ENCODE peak calls at places on chromosomes 7 and 10, in nine cellular contexts. One of them, this sample, is unnamed.
A peak's percentile ranks its signal among the peaks of the same experiment; 100 is the strongest.

GRCh38 chr7:4198301-4198700 is 483.8 kb upstream of the FOXK1 start:
- DNase-seq in mammary epithelial cell: no peak
- DNase-seq in hepatocyte: no peak
- DNase-seq in fibroblast of lung: no peak
- DNase-seq in PC-9: no peak
- DNase-seq in GM23248: no peak
- DNase-seq in Karpas-422: no peak
- DNase-seq in neural progenitor cell: no peak
- DNase-seq in GM23338: no peak
- DNase-seq in this sample: no peak

GRCh38 chr7:127782550-127783266 is 130.7 kb downstream of the SND1 start:
- DNase-seq in mammary epithelial cell: no peak
- DNase-seq in GM23338: no peak
- DNase-seq in hepatocyte: no peak
- DNase-seq in PC-9: no peak
- DNase-seq in fibroblast of lung: peak; percentile 49
- DNase-seq in GM23248: peak; percentile 53
- DNase-seq in neural progenitor cell: no peak
- DNase-seq in Karpas-422: peak; percentile 85
- DNase-seq in this sample: no peak

GRCh38 chr10:43373461-43373860 is 2.0 kb downstream of the FXYD4 start:
- DNase-seq in Karpas-422: no peak
- DNase-seq in fibroblast of lung: no peak
- DNase-seq in GM23338: no peak
- DNase-seq in PC-9: no peak
- DNase-seq in hepatocyte: no peak
- DNase-seq in mammary epithelial cell: no peak
- DNase-seq in GM23248: no peak
- DNase-seq in neural progenitor cell: no peak
- DNase-seq in this sample: no peak

GRCh38 chr7:142298009-142298408 is 40.2 kb upstream of the PRSS58 start:
- DNase-seq in hepatocyte: peak; percentile 23
- DNase-seq in Karpas-422: no peak
- DNase-seq in mammary epithelial cell: peak; percentile 15
- DNase-seq in GM23338: peak; percentile 88
- DNase-seq in fibroblast of lung: no peak
- DNase-seq in neural progenitor cell: peak; percentile 68
- DNase-seq in GM23248: peak; percentile 49
- DNase-seq in PC-9: no peak
- DNase-seq in this sample: peak; percentile 58

GRCh38 chr7:110762514-110762913 is 328.4 kb upstream of the LRRN3 start:
- DNase-seq in neural progenitor cell: no peak
- DNase-seq in mammary epithelial cell: no peak
- DNase-seq in fibroblast of lung: peak; percentile 42
- DNase-seq in Karpas-422: no peak
- DNase-seq in GM23338: no peak
- DNase-seq in GM23248: no peak
- DNase-seq in PC-9: no peak
- DNase-seq in hepatocyte: peak; percentile 9
- DNase-seq in this sample: peak; percentile 26

GRCh38 chr10:76881477-76882220 is 756.0 kb downstream of the KCNMA1 start:
- DNase-seq in GM23248: peak; percentile 63
- DNase-seq in neural progenitor cell: no peak
- DNase-seq in GM23338: no peak
- DNase-seq in fibroblast of lung: peak; percentile 59
- DNase-seq in PC-9: no peak
- DNase-seq in hepatocyte: no peak
- DNase-seq in mammary epithelial cell: peak; percentile 9
- DNase-seq in Karpas-422: no peak
- DNase-seq in this sample: peak; percentile 47

GRCh38 chr7:7969306-7970112 is 913 bp downstream of the GLCCI1 start:
- DNase-seq in hepatocyte: peak; percentile 62
- DNase-seq in fibroblast of lung: peak; percentile 46
- DNase-seq in Karpas-422: peak; percentile 74
- DNase-seq in GM23338: peak; percentile 54
- DNase-seq in neural progenitor cell: peak; percentile 61
- DNase-seq in GM23248: peak; percentile 63
- DNase-seq in PC-9: peak; percentile 42
- DNase-seq in mammary epithelial cell: peak; percentile 53
- DNase-seq in this sample: peak; percentile 86

GRCh38 chr7:95536656-95537311 is 51.0 kb downstream of the ASB4 start:
- DNase-seq in GM23338: no peak
- DNase-seq in GM23248: no peak
- DNase-seq in fibroblast of lung: no peak
- DNase-seq in neural progenitor cell: no peak
- DNase-seq in PC-9: no peak
- DNase-seq in Karpas-422: no peak
- DNase-seq in mammary epithelial cell: no peak
- DNase-seq in hepatocyte: peak; percentile 37
- DNase-seq in this sample: no peak

GRCh38 chr7:73567140-73567539 is 9.7 kb upstream of the BCL7B start:
- DNase-seq in GM23248: no peak
- DNase-seq in fibroblast of lung: no peak
- DNase-seq in neural progenitor cell: no peak
- DNase-seq in GM23338: no peak
- DNase-seq in PC-9: no peak
- DNase-seq in Karpas-422: no peak
- DNase-seq in mammary epithelial cell: no peak
- DNase-seq in hepatocyte: no peak
- DNase-seq in this sample: no peak

GRCh38 chr7:73570521-73570920 is 7.9 kb downstream of the TBL2 start:
- DNase-seq in hepatocyte: no peak
- DNase-seq in mammary epithelial cell: no peak
- DNase-seq in neural progenitor cell: no peak
- DNase-seq in GM23248: no peak
- DNase-seq in GM23338: no peak
- DNase-seq in fibroblast of lung: no peak
- DNase-seq in PC-9: no peak
- DNase-seq in Karpas-422: no peak
- DNase-seq in this sample: peak; percentile 37

GRCh38 chr7:73567701-73568685 is 10.4 kb downstream of the TBL2 start:
- DNase-seq in fibroblast of lung: no peak
- DNase-seq in hepatocyte: no peak
- DNase-seq in mammary epithelial cell: peak; percentile 14
- DNase-seq in PC-9: no peak
- DNase-seq in neural progenitor cell: no peak
- DNase-seq in Karpas-422: no peak
- DNase-seq in GM23248: no peak
- DNase-seq in GM23338: no peak
- DNase-seq in this sample: no peak

GRCh38 chr7:73569042-73569608 is 9.3 kb downstream of the TBL2 start:
- DNase-seq in GM23338: no peak
- DNase-seq in GM23248: no peak
- DNase-seq in fibroblast of lung: no peak
- DNase-seq in PC-9: no peak
- DNase-seq in mammary epithelial cell: no peak
- DNase-seq in hepatocyte: no peak
- DNase-seq in Karpas-422: no peak
- DNase-seq in neural progenitor cell: no peak
- DNase-seq in this sample: no peak

DNA sequence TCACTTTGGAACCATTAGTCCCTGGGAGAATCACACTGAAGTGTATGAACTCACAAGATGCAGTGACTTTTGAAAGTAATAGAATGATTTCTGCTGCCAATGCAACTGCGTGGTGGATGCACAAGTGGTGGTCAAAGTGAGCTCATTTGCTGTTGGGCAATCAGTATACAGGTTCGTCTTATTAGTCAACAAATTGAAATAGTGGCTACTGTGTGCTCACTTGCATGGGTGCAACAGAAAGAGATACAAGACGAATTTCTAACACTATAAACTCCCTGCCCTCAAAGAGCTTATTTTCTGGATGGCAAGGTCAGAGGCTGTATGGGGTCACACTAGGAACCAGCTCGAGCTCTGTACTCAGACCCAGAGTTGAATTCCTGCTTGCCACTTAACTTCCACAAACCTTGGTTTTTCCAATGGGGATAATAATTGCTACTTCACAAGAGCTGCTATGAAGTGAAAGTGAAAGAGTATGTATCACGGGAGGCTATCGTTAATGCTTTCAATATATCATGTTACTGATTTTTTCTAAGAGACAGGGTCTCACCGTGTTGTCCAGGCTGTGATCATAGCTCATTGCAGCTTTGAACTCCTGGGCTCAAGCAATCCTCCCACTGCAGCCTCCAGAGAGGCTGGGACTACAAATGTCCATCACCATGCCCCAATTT is 8.3 kb upstream of the BCL7B start:
- DNase-seq in Karpas-422: no peak
- DNase-seq in GM23338: no peak
- DNase-seq in fibroblast of lung: no peak
- DNase-seq in PC-9: no peak
- DNase-seq in GM23248: peak; percentile 43
- DNase-seq in mammary epithelial cell: no peak
- DNase-seq in neural progenitor cell: no peak
- DNase-seq in hepatocyte: no peak
- DNase-seq in this sample: no peak
- H3K4me3 ChIP-seq in Karpas-422: peak overlapping the region; percentile 6
- H3K4me3 ChIP-seq in GM23338: no peak overlapping the region
- H3K4me3 ChIP-seq in fibroblast of lung: no peak overlapping the region
- H3K4me3 ChIP-seq in PC-9: no peak overlapping the region
- H3K4me3 ChIP-seq in GM23248: peak overlapping the region; percentile 28
- H3K4me3 ChIP-seq in mammary epithelial cell: no peak overlapping the region
- H3K4me3 ChIP-seq in neural progenitor cell: no peak overlapping the region
- H3K4me3 ChIP-seq in hepatocyte: no peak overlapping the region
- H3K4me3 ChIP-seq in this sample: peak overlapping the region; percentile 66

DNA sequence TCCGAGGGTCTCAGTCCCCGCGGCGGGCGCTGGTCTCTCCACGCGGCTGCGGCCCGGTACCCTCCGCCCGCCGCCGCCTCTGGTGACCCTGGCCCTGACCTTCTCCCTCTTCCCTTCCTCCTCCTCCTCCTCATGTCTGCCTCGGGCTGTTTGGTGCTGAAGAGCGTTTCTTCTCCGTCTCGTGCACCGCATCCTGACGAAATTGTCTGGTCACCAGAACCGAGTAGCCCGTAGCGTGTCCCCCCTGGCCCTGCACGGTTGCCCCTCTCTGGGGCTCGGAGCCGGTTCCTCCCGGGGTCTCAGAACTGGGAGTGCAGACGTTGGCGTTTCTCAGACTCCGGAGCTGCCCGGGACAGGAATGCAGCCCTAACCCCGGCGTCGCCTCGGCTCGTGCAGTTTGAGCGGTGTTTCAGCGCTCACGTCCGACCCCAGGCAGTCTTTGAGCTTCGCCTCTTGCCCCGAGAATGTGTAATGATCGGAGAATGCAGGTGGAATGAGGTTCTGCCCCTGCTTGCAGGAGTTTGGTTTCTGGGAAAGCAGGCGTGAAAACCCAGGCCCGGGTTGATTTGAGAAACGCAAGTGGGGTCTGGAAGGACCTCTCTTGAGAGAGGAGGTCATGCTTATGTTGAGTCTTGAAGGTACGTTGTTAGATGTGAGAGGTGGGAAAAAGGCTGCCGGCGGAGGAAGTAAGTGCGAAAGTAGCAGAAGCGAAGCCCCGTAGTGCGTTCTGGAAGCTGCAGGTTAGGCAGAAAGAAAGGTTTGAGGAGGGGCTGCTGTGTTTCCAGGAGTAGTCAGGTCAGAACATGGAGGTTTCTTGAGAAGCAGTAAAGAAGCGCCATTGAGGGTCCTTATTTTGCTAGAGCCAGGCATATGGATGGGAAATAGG is 743 bp downstream of the RBM17 start:
- DNase-seq in neural progenitor cell: peak; percentile 76
- DNase-seq in mammary epithelial cell: peak; percentile 61
- DNase-seq in Karpas-422: peak; percentile 73
- DNase-seq in hepatocyte: peak; percentile 50
- DNase-seq in PC-9: peak; percentile 39
- DNase-seq in fibroblast of lung: no peak
- DNase-seq in GM23248: peak; percentile 64
- DNase-seq in GM23338: peak; percentile 60
- DNase-seq in this sample: no peak
- H2AFZ ChIP-seq in neural progenitor cell: peak overlapping the region; percentile 27
- H2AFZ ChIP-seq in mammary epithelial cell: peak overlapping the region; percentile 73
- H2AFZ ChIP-seq in Karpas-422: no peak overlapping the region
- H2AFZ ChIP-seq in hepatocyte: peak overlapping the region; percentile 59
- H2AFZ ChIP-seq in PC-9: peak overlapping the region; percentile 67
- H2AFZ ChIP-seq in fibroblast of lung: no peak overlapping the region
- H2AFZ ChIP-seq in GM23248: peak overlapping the region; percentile 2
- H2AFZ ChIP-seq in GM23338: no peak overlapping the region
- H2AFZ ChIP-seq in this sample: peak overlapping the region; percentile 82

GRCh38 chr10:113034008-113034407 is 84.0 kb downstream of the TCF7L2 start:
- DNase-seq in PC-9: no peak
- DNase-seq in hepatocyte: no peak
- DNase-seq in fibroblast of lung: no peak
- DNase-seq in GM23338: no peak
- DNase-seq in GM23248: no peak
- DNase-seq in mammary epithelial cell: no peak
- DNase-seq in neural progenitor cell: no peak
- DNase-seq in Karpas-422: no peak
- DNase-seq in this sample: no peak
- H3K79me2 ChIP-seq in PC-9: no peaks in the 10 kb centered on the region
- H3K79me2 ChIP-seq in hepatocyte: peaks cover 97% of the 10 kb centered on the region
- H3K79me2 ChIP-seq in fibroblast of lung: peaks cover 8% of the 10 kb centered on the region
- H3K79me2 ChIP-seq in GM23338: peaks cover 100% of the 10 kb centered on the region
- H3K79me2 ChIP-seq in GM23248: peaks cover 100% of the 10 kb centered on the region
- H3K79me2 ChIP-seq in mammary epithelial cell: peaks cover 69% of the 10 kb centered on the region
- H3K79me2 ChIP-seq in neural progenitor cell: peaks cover 100% of the 10 kb centered on the region
- H3K79me2 ChIP-seq in Karpas-422: no peaks in the 10 kb centered on the region
- H3K79me2 ChIP-seq in this sample: peaks cover 46% of the 10 kb centered on the region

GRCh38 chr7:16644624-16644986 is 949 bp downstream of the ANKMY2 start:
- DNase-seq in PC-9: peak; percentile 56
- DNase-seq in GM23338: no peak
- DNase-seq in mammary epithelial cell: peak; percentile 46
- DNase-seq in Karpas-422: peak; percentile 90
- DNase-seq in hepatocyte: peak; percentile 62
- DNase-seq in neural progenitor cell: peak; percentile 49
- DNase-seq in fibroblast of lung: peak; percentile 50
- DNase-seq in GM23248: peak; percentile 81
- DNase-seq in this sample: peak; percentile 85
- H3K4me3 ChIP-seq in PC-9: peak overlapping the region; percentile 77
- H3K4me3 ChIP-seq in GM23338: peak overlapping the region; percentile 88
- H3K4me3 ChIP-seq in mammary epithelial cell: peak overlapping the region; percentile 67
- H3K4me3 ChIP-seq in Karpas-422: peak overlapping the region; percentile 90
- H3K4me3 ChIP-seq in hepatocyte: peak overlapping the region; percentile 54
- H3K4me3 ChIP-seq in neural progenitor cell: peak overlapping the region; percentile 95
- H3K4me3 ChIP-seq in fibroblast of lung: peak overlapping the region; percentile 82
- H3K4me3 ChIP-seq in GM23248: peak overlapping the region; percentile 96
- H3K4me3 ChIP-seq in this sample: peak overlapping the region; percentile 91

DNA sequence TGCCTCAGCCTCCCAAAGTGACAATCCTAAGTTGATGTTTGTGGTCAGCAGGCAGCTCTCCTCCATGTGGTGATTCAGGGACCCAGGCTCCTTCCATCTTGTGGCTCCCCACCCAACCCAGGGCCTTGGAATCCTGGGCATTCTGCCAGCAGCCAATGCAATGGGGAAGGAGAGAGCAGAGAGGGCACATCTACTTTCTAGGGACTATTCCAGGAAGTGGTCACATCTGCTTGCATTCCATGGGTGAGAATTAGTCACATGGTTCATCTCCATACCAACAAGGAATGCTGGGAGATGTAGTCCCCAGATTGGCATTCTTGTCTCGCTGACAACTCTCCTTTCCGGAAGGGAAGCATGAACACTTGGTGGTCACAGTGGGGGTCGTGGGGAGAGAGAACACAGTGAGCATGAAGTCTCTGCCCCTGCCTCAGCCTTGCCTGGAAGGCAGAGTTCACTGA is 9.9 kb upstream of the SRRM3 start:
- DNase-seq in mammary epithelial cell: peak; percentile 32
- DNase-seq in hepatocyte: peak; percentile 18
- DNase-seq in fibroblast of lung: peak; percentile 27
- DNase-seq in neural progenitor cell: peak; percentile 67
- DNase-seq in GM23338: peak; percentile 93
- DNase-seq in GM23248: peak; percentile 35
- DNase-seq in Karpas-422: peak; percentile 65
- DNase-seq in PC-9: peak; percentile 22
- DNase-seq in this sample: peak; percentile 66
- H2AFZ ChIP-seq in mammary epithelial cell: no peak overlapping the region
- H2AFZ ChIP-seq in hepatocyte: no peak overlapping the region
- H2AFZ ChIP-seq in fibroblast of lung: no peak overlapping the region
- H2AFZ ChIP-seq in neural progenitor cell: peak overlapping the region; percentile 79
- H2AFZ ChIP-seq in GM23338: no peak overlapping the region
- H2AFZ ChIP-seq in GM23248: no peak overlapping the region
- H2AFZ ChIP-seq in Karpas-422: no peak overlapping the region
- H2AFZ ChIP-seq in PC-9: no peak overlapping the region
- H2AFZ ChIP-seq in this sample: no peak overlapping the region

This sample was measured in osteoblast.